ENCODE peak calls at places on chromosomes 5 and 9, in five cellular contexts. P, A, M, S and N are unnamed samples.
A peak's percentile ranks its signal among the peaks of the same experiment; 100 is the strongest.

GRCh38 chr9:132141948-132142594 is 19.8 kb upstream of the NTNG2 start:
- DNase-seq in M (no peak), P (no peak), S (no peak), A (no peak), N (no peak)

GRCh38 chr9:124257865-124258764 is at the start of gene NEK6:
- DNase-seq in P (no peak), M (peak; percentile 73), S (no peak), A (no peak), N (peak; percentile 76)

GRCh38 chr5:50786073-50786472 is 119.6 kb downstream of the PARP8 start:
- DNase-seq in S (no peak), P (no peak), M (no peak), A (no peak), N (no peak)

GRCh38 chr9:131627846-131628820 is 82.8 kb downstream of the PRRT1B start:
- DNase-seq in P (peak; percentile 55), S (peak; percentile 68), A (no peak), M (peak; percentile 88), N (no peak)

GRCh38 chr5:14413331-14413750 is 168.3 kb upstream of the OTULINL start:
- DNase-seq in A (no peak), S (peak; percentile 64), M (no peak), P (no peak), N (no peak)

GRCh38 chr9:117929873-117930272 is 225.7 kb downstream of the TLR4 start:
- DNase-seq in M (no peak), S (no peak), P (no peak), A (no peak), N (no peak)

GRCh38 chr9:17462869-17463464 is 115.9 kb upstream of the SH3GL2 start:
- DNase-seq in M (no peak), S (no peak), P (no peak), A (no peak), N (no peak)

GRCh38 chr5:86997501-86997900 is 270.2 kb upstream of the RASA1 start:
- DNase-seq in P (no peak), S (no peak), M (no peak), A (no peak), N (no peak)

GRCh38 chr9:4489562-4489918 is 728 bp upstream of the SLC1A1 start:
- DNase-seq in S (no peak), M (no peak), A (no peak), P (peak; percentile 49), N (peak; percentile 25)

GRCh38 chr5:32928761-32929160 is 217.6 kb downstream of the NPR3 start:
- DNase-seq in S (no peak), A (no peak), P (no peak), M (no peak), N (no peak)

GRCh38 chr9:21810388-21810787 is 8.0 kb downstream of the MTAP start:
- DNase-seq in M (no peak), P (no peak), A (no peak), S (no peak), N (no peak)

GRCh38 chr5:125274938-125275759 is 528.7 kb upstream of the ZNF608 start:
- DNase-seq in M (no peak), S (no peak), A (no peak), P (no peak), N (no peak)

GRCh38 chr9:133141833-133142594 is 21.0 kb upstream of the RALGDS start:
- DNase-seq in P (peak; percentile 68), M (peak; percentile 79), S (peak; percentile 79), A (no peak), N (no peak)

GRCh38 chr5:132456553-132457361 is 33.8 kb downstream of the IRF1 start:
- DNase-seq in A (no peak), M (peak; percentile 84), S (peak; percentile 77), P (peak; percentile 79), N (peak; percentile 81)

GRCh38 chr5:181218795-181219124 is 4.3 kb upstream of the TRIM41 start:
- DNase-seq in P (no peak), S (no peak), M (no peak), A (no peak), N (no peak)

GRCh38 chr5:135232958-135233357 is 166.1 kb downstream of the MACROH2A1 start:
- DNase-seq in A (peak; percentile 10), P (no peak), S (no peak), M (no peak), N (peak; percentile 60)